ENCODE peak calls at places on chromosomes 12 and 14, in six cellular contexts. X, P, U, L, T and W are unnamed samples.

GRCh38 chr12:106645074-106645421 is 62.2 kb downstream of the RFX4 start:
- DNase-seq in X (peak; percentile 81), P (peak; percentile 86), U (peak; percentile 70), L (no peak), T (peak; percentile 71), W (peak; percentile 57)

GRCh38 chr12:94148841-94149780 is 734 bp downstream of the PLXNC1 start:
- DNase-seq in X (peak; percentile 92), P (peak; percentile 92), U (peak; percentile 15), L (peak; percentile 40), T (peak; percentile 33), W (peak; percentile 49)

GRCh38 chr12:123591702-123592481 is 7.5 kb downstream of the TMED2 start:
- DNase-seq in X (no peak), P (no peak), U (no peak), L (no peak), T (no peak), W (no peak)

GRCh38 chr14:30445394-30445793 is 113.6 kb upstream of the G2E3 start:
- DNase-seq in X (no peak), P (no peak), U (no peak), L (no peak), T (no peak), W (no peak)

GRCh38 chr14:21913759-21914158 is 240.1 kb upstream of the OR4E1 start:
- DNase-seq in X (peak; percentile 26), P (no peak), U (peak; percentile 41), L (peak; percentile 74), T (peak; percentile 69), W (no peak)

GRCh38 chr12:46240436-46240835 is 28.4 kb downstream of the SLC38A1 start:
- DNase-seq in X (no peak), P (no peak), U (no peak), L (no peak), T (no peak), W (no peak)

GRCh38 chr12:111296906-111297463 is 71.9 kb downstream of the PHETA1 start:
- DNase-seq in X (no peak), P (no peak), U (no peak), L (no peak), T (no peak), W (no peak)

GRCh38 chr12:32821293-32822089 is 65.8 kb upstream of the YARS2 start:
- DNase-seq in X (no peak), P (no peak), U (no peak), L (no peak), T (no peak), W (no peak)

GRCh38 chr12:3190101-3190500 is 112.9 kb downstream of the TSPAN9 start:
- DNase-seq in X (no peak), P (no peak), U (no peak), L (no peak), T (no peak), W (no peak)

GRCh38 chr12:15852383-15852782 is 29.8 kb upstream of the STRAP start:
- DNase-seq in X (no peak), P (no peak), U (no peak), L (no peak), T (no peak), W (no peak)

GRCh38 chr14:24734917-24735500 is 101.0 kb upstream of the GZMB start:
- DNase-seq in X (no peak), P (no peak), U (peak; percentile 56), L (peak; percentile 14), T (peak; percentile 30), W (no peak)

GRCh38 chr12:119318811-119319210 is 15.7 kb upstream of the CCDC60 start:
- DNase-seq in X (no peak), P (no peak), U (no peak), L (no peak), T (no peak), W (no peak)

GRCh38 chr12:122174155-122174845 is at the start of gene IL31:
- DNase-seq in X (no peak), P (no peak), U (no peak), L (no peak), T (no peak), W (no peak)

GRCh38 chr14:59275668-59276067 is 87.2 kb downstream of the DAAM1 start:
- DNase-seq in X (no peak), P (no peak), U (no peak), L (no peak), T (no peak), W (no peak)

GRCh38 chr14:42854061-42854460 is 1247.4 kb downstream of the LRFN5 start:
- DNase-seq in X (no peak), P (no peak), U (no peak), L (no peak), T (no peak), W (no peak)

GRCh38 chr12:7207866-7208612 is 18.6 kb downstream of the PEX5 start:
- DNase-seq in X (peak; percentile 31), P (no peak), U (no peak), L (no peak), T (no peak), W (no peak)

GRCh38 chr14:105477659-105478623 is 3.3 kb downstream of the CRIP2 start:
- DNase-seq in X (no peak), P (no peak), U (no peak), L (peak; percentile 75), T (no peak), W (no peak)

GRCh38 chr12:98422809-98423208 is 92.6 kb upstream of the TMPO start:
- DNase-seq in X (no peak), P (no peak), U (no peak), L (no peak), T (no peak), W (no peak)

GRCh38 chr12:114913871-114914801 is 230.2 kb upstream of the TBX3 start:
- DNase-seq in X (no peak), P (no peak), U (no peak), L (no peak), T (no peak), W (no peak)

GRCh38 chr14:25833341-25834121 is 764.3 kb downstream of the NOVA1 start:
- DNase-seq in X (no peak), P (no peak), U (peak; percentile 24), L (no peak), T (peak; percentile 27), W (no peak)

GRCh38 chr14:91744068-91744480 is 12.2 kb upstream of the CATSPERB start:
- DNase-seq in X (no peak), P (no peak), U (peak; percentile 50), L (no peak), T (peak; percentile 60), W (no peak)

GRCh38 chr12:88006351-88006750 is 22.9 kb downstream of the C12orf50 start:
- DNase-seq in X (no peak), P (no peak), U (no peak), L (no peak), T (no peak), W (no peak)

GRCh38 chr12:41190360-41190759 is 2.2 kb downstream of the PDZRN4 start:
- DNase-seq in X (no peak), P (no peak), U (no peak), L (no peak), T (no peak), W (no peak)

GRCh38 chr14:75533791-75534190 is 11.5 kb downstream of the BATF start:
- DNase-seq in X (no peak), P (no peak), U (no peak), L (no peak), T (no peak), W (no peak)

GRCh38 chr14:75527449-75528163 is 5.3 kb downstream of the BATF start:
- DNase-seq in X (no peak), P (no peak), U (no peak), L (no peak), T (no peak), W (no peak)

GRCh38 chr14:75535164-75535898 is 13.1 kb downstream of the BATF start:
- DNase-seq in X (no peak), P (no peak), U (no peak), L (no peak), T (no peak), W (no peak)

GRCh38 chr14:75531660-75532317 is 9.5 kb downstream of the BATF start:
- DNase-seq in X (no peak), P (no peak), U (no peak), L (no peak), T (no peak), W (no peak)

DNA sequence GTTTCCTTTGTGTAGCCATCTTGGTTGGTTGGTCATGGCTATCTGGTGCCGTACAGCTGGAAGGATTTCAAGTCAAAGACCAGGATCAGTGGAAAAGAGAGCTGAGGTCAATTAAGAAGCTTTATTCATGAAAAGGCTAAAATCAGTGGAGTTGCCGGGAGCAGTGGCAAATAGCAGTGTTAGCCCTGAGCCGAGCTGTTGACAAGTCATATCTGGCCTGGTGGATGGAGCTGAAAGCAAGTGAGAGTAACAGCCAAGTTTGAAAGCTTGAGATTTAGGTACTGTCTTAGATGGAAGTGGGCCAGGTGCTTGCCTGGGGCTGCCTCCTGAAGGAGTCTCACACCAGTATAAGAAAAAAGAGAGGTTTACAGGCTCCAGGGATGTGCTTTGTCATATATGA is 9.0 kb downstream of the BATF start:
- DNase-seq in X (no peak), P (no peak), U (no peak), L (no peak), T (no peak), W (no peak)
- H3K4me1 ChIP-seq in X (no peaks in the 10 kb centered on the region), P (peaks cover 9% of the 10 kb centered on the region), U (peaks cover 8% of the 10 kb centered on the region), L (peaks cover 16% of the 10 kb centered on the region), T (peaks cover 2% of the 10 kb centered on the region), W (no peaks in the 10 kb centered on the region)

DNA sequence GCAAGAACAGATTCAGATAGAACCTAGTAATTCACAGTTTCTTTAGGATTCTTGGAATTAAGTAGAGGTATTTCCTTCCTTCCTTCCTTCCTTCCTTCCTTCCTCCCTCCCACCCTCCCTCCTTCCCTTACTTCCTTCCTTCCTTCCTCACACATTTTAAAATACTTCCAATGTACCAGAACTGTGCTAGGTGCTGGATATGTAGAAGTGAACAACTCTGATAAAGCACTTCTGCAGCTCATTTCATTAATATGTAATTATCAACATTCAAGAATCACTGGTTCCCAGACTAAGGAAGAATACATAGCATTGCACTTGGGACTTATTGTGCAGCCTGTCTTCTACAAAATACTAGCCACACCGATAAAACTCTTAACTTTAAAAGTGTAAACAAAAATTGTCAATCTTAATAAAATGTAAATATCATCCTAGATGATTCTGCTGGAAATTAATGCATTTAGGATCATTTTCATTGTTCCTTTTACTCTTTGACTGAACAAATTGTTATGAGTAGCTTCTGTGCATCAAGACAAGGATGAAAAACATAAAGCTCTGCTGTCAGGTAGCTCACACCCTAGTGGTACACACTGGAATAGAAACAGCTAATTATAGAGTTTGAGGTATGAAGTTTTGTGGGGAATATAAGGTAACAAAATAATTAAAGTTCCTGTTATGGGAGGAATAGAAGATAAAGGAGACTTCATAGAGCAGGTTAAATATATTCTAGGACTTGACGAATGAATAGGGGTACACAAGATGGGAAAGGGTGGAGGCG is 99.9 kb upstream of the MYF6 start:
- DNase-seq in X (no peak), P (no peak), U (no peak), L (no peak), T (no peak), W (no peak)
- TF ChIP-seq CTCF in X (no peak), P (no peak), U (no peak), L (no peak), T (no peak), W (no peak)

DNA sequence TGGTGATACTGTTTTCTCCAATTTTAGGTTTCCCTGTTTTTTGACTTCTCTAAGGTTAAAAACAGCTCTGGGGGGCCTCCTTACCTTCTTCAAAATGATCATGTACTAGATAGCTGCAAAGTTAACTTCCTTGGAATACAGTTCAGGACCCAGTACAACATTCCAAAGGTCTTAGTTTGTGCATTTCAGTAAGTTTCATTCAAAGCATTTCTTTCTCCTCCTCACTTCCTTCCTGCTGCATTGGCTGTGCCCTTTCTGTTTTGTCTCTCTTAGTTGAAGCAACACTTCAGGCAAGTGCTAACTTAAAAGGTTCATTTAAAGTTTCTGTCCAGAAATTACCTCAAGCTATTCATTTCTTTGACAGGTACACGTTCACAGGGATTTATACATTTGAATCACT is 95.7 kb downstream of the SCN8A start:
- DNase-seq in X (no peak), P (no peak), U (no peak), L (no peak), T (no peak), W (no peak)
- H3K27me3 ChIP-seq in X (no peaks in the 10 kb centered on the region), P (no peaks in the 10 kb centered on the region), U (no peaks in the 10 kb centered on the region), L (no peaks in the 10 kb centered on the region), T (no peaks in the 10 kb centered on the region), W (no peaks in the 10 kb centered on the region)

GRCh38 chr14:72610831-72611200 is 283.1 kb downstream of the DPF3 start:
- DNase-seq in X (no peak), P (no peak), U (no peak), L (no peak), T (no peak), W (no peak)
- H3K4me1 ChIP-seq in X (no peaks in the 10 kb centered on the region), P (peaks cover 7% of the 10 kb centered on the region), U (peaks cover 10% of the 10 kb centered on the region), L (no peaks in the 10 kb centered on the region), T (peaks cover 6% of the 10 kb centered on the region), W (peaks cover 33% of the 10 kb centered on the region)